ENCODE peak calls at places on chromosome 11, in seven cellular contexts. One of them, this sample, is unnamed.

GRCh38 chr11:13030857-13031256 is 21.7 kb downstream of the RASSF10 start:
- DNase-seq in lung: peak; percentile 64
- DNase-seq in dorsolateral prefrontal cortex: no peak
- DNase-seq in body of pancreas: peak; percentile 89
- DNase-seq in CD8-positive, alpha-beta T cell: no peak
- DNase-seq in cardiac muscle cell: peak; percentile 36
- DNase-seq in keratinocyte: no peak
- DNase-seq in this sample: no peak

GRCh38 chr11:123594921-123595320 is 59.5 kb downstream of the SCN3B start:
- DNase-seq in CD8-positive, alpha-beta T cell: no peak
- DNase-seq in cardiac muscle cell: no peak
- DNase-seq in body of pancreas: no peak
- DNase-seq in dorsolateral prefrontal cortex: no peak
- DNase-seq in keratinocyte: no peak
- DNase-seq in lung: no peak
- DNase-seq in this sample: no peak

GRCh38 chr11:79768343-79768742 is 327.5 kb upstream of the TENM4 start:
- DNase-seq in lung: no peak
- DNase-seq in body of pancreas: peak; percentile 19
- DNase-seq in dorsolateral prefrontal cortex: no peak
- DNase-seq in CD8-positive, alpha-beta T cell: no peak
- DNase-seq in keratinocyte: no peak
- DNase-seq in cardiac muscle cell: no peak
- DNase-seq in this sample: no peak

GRCh38 chr11:69152748-69153446 is 2.8 kb upstream of the SMIM38 start:
- DNase-seq in cardiac muscle cell: peak; percentile 48
- DNase-seq in body of pancreas: peak; percentile 43
- DNase-seq in dorsolateral prefrontal cortex: no peak
- DNase-seq in keratinocyte: no peak
- DNase-seq in lung: no peak
- DNase-seq in CD8-positive, alpha-beta T cell: no peak
- DNase-seq in this sample: no peak

GRCh38 chr11:95450547-95451123 is 219.6 kb upstream of the SESN3 start:
- DNase-seq in CD8-positive, alpha-beta T cell: no peak
- DNase-seq in dorsolateral prefrontal cortex: no peak
- DNase-seq in lung: no peak
- DNase-seq in keratinocyte: no peak
- DNase-seq in cardiac muscle cell: no peak
- DNase-seq in body of pancreas: no peak
- DNase-seq in this sample: no peak

GRCh38 chr11:69912911-69913451 is 93.8 kb upstream of the FGF3 start:
- DNase-seq in CD8-positive, alpha-beta T cell: no peak
- DNase-seq in dorsolateral prefrontal cortex: peak; percentile 45
- DNase-seq in keratinocyte: no peak
- DNase-seq in lung: no peak
- DNase-seq in cardiac muscle cell: no peak
- DNase-seq in body of pancreas: peak; percentile 11
- DNase-seq in this sample: peak; percentile 69

GRCh38 chr11:130023204-130023603 is 20.6 kb upstream of the PRDM10 start:
- DNase-seq in keratinocyte: no peak
- DNase-seq in body of pancreas: no peak
- DNase-seq in lung: no peak
- DNase-seq in cardiac muscle cell: no peak
- DNase-seq in CD8-positive, alpha-beta T cell: no peak
- DNase-seq in dorsolateral prefrontal cortex: no peak
- DNase-seq in this sample: no peak

GRCh38 chr11:76603202-76603601 is 67.3 kb downstream of the LRRC32 start:
- DNase-seq in body of pancreas: no peak
- DNase-seq in lung: no peak
- DNase-seq in CD8-positive, alpha-beta T cell: peak; percentile 42
- DNase-seq in keratinocyte: no peak
- DNase-seq in cardiac muscle cell: no peak
- DNase-seq in dorsolateral prefrontal cortex: no peak
- DNase-seq in this sample: no peak

DNA sequence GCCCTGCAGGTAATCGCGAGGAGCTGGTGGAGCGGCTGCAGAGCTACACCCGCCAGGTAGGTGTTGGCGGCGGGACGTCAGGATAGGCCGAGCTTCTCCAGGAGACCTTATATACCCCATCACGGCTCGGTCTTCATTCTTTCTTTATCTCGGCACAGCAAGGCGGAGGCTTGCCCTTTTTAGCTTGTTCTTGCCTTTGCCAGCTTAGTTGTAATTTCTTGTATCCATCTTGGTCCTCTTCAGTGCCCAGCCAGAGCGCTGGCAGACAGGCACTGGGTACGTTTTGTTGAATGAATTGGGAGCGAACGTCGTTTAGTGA is 459 bp downstream of the SF3B2 start:
- DNase-seq in body of pancreas: no peak
- DNase-seq in cardiac muscle cell: no peak
- DNase-seq in dorsolateral prefrontal cortex: no peak
- DNase-seq in keratinocyte: no peak
- DNase-seq in lung: no peak
- DNase-seq in CD8-positive, alpha-beta T cell: no peak
- DNase-seq in this sample: no peak
- H3K4me3 ChIP-seq in body of pancreas: peak overlapping the region; percentile 89
- H3K4me3 ChIP-seq in cardiac muscle cell: peak overlapping the region; percentile 85
- H3K4me3 ChIP-seq in dorsolateral prefrontal cortex: peak overlapping the region; percentile 100
- H3K4me3 ChIP-seq in keratinocyte: peak overlapping the region; percentile 66
- H3K4me3 ChIP-seq in lung: peak overlapping the region; percentile 100
- H3K4me3 ChIP-seq in CD8-positive, alpha-beta T cell: peak overlapping the region; percentile 97
- H3K4me3 ChIP-seq in this sample: peak overlapping the region; percentile 99

DNA sequence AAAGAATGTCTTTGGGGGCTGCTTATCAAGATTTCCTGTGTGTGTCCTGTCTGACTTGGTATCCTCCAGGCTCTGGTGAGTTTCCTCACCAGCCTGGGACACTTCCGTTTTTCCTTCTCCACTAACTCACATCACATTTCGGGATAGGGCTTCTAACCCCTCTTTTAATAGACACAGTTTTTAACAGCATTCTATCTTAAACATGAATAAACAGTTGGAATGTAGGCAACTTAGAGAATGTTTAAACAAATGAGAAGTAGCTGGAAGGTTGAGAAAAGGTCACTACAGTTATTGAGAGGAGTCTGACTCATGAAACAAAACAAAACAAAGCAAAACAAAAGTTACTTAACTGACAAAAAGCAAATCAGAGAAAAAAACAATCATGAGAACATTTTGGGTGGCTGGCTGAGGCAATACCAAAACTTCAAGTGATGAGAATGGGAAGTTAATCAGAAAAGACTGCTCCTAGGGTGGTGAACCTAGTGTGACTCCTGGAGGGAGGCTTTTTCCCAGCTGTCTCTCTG is 64.7 kb upstream of the CTSC start:
- DNase-seq in keratinocyte: no peak
- DNase-seq in CD8-positive, alpha-beta T cell: no peak
- DNase-seq in body of pancreas: no peak
- DNase-seq in lung: no peak
- DNase-seq in cardiac muscle cell: no peak
- DNase-seq in dorsolateral prefrontal cortex: no peak
- DNase-seq in this sample: no peak
- H3K27ac ChIP-seq in keratinocyte: no peak overlapping the region
- H3K27ac ChIP-seq in CD8-positive, alpha-beta T cell: no peak overlapping the region
- H3K27ac ChIP-seq in body of pancreas: peak overlapping the region; percentile 7
- H3K27ac ChIP-seq in lung: no peak overlapping the region
- H3K27ac ChIP-seq in cardiac muscle cell: no peak overlapping the region
- H3K27ac ChIP-seq in dorsolateral prefrontal cortex: no peak overlapping the region
- H3K27ac ChIP-seq in this sample: peak overlapping the region; percentile 13

GRCh38 chr11:113372317-113372716 is 15.3 kb upstream of the ANKK1 start:
- DNase-seq in cardiac muscle cell: no peak
- DNase-seq in keratinocyte: no peak
- DNase-seq in lung: no peak
- DNase-seq in body of pancreas: no peak
- DNase-seq in CD8-positive, alpha-beta T cell: no peak
- DNase-seq in dorsolateral prefrontal cortex: no peak
- DNase-seq in this sample: no peak
- TF ChIP-seq CTCF in cardiac muscle cell: peak; percentile 45
- TF ChIP-seq CTCF in keratinocyte: peak; percentile 13
- TF ChIP-seq CTCF in lung: no peak
- TF ChIP-seq CTCF in body of pancreas: no peak
- TF ChIP-seq CTCF in CD8-positive, alpha-beta T cell: no peak
- TF ChIP-seq CTCF in dorsolateral prefrontal cortex: no peak
- TF ChIP-seq CTCF in this sample: no peak

DNA sequence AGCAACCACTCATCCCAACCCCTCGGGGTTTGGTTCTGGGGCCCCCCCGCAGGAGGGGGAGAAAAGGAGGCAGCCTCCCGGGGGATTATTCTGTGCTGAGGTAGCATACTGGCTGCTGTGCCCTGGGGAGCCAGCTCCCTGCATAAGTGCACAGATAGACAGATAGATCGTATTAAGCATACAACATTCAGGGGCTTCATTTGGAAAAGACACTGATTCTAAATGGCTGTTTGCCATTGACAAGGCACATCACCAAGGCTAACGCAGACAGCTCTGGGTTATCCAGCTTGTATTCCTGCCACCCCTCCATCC is 547.9 kb downstream of the BUD13 start:
- DNase-seq in lung: no peak
- DNase-seq in body of pancreas: no peak
- DNase-seq in cardiac muscle cell: no peak
- DNase-seq in CD8-positive, alpha-beta T cell: no peak
- DNase-seq in dorsolateral prefrontal cortex: no peak
- DNase-seq in keratinocyte: no peak
- DNase-seq in this sample: no peak
- H3K4me3 ChIP-seq in lung: no peak overlapping the region
- H3K4me3 ChIP-seq in body of pancreas: no peak overlapping the region
- H3K4me3 ChIP-seq in cardiac muscle cell: no peak overlapping the region
- H3K4me3 ChIP-seq in CD8-positive, alpha-beta T cell: no peak overlapping the region
- H3K4me3 ChIP-seq in dorsolateral prefrontal cortex: no peak overlapping the region
- H3K4me3 ChIP-seq in keratinocyte: no peak overlapping the region
- H3K4me3 ChIP-seq in this sample: no peak overlapping the region

DNA sequence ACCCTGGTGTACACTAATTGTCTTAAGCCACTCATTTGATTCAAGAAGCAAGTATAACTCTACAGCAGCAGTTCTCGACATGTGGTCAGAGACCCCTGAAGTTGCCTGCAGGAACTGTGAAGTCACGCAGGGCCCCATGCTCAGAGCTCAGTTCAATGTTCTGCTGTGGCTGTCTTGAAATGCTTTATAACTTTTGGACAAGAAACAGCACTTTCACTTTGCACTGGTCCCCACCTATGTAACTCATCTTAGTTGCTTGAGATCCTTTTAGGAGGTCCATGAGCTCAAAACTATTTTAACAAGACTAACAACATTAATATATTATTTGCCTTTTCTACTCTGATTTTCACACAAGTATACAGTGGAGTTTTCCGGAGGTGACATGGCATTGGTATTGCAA is 64.7 kb downstream of the PRR5L start:
- DNase-seq in cardiac muscle cell: no peak
- DNase-seq in keratinocyte: no peak
- DNase-seq in dorsolateral prefrontal cortex: no peak
- DNase-seq in CD8-positive, alpha-beta T cell: no peak
- DNase-seq in body of pancreas: no peak
- DNase-seq in lung: no peak
- DNase-seq in this sample: no peak
- H3K27ac ChIP-seq in cardiac muscle cell: no peak overlapping the region
- H3K27ac ChIP-seq in keratinocyte: peak overlapping the region; percentile 91
- H3K27ac ChIP-seq in dorsolateral prefrontal cortex: no peak overlapping the region
- H3K27ac ChIP-seq in CD8-positive, alpha-beta T cell: no peak overlapping the region
- H3K27ac ChIP-seq in body of pancreas: no peak overlapping the region
- H3K27ac ChIP-seq in lung: no peak overlapping the region
- H3K27ac ChIP-seq in this sample: no peak overlapping the region

GRCh38 chr11:21489735-21490134 is 703.1 kb upstream of the ANO5 start:
- DNase-seq in dorsolateral prefrontal cortex: no peak
- DNase-seq in CD8-positive, alpha-beta T cell: no peak
- DNase-seq in cardiac muscle cell: no peak
- DNase-seq in keratinocyte: no peak
- DNase-seq in lung: no peak
- DNase-seq in body of pancreas: no peak
- DNase-seq in this sample: no peak
- TF ChIP-seq CTCF in dorsolateral prefrontal cortex: no peak
- TF ChIP-seq CTCF in CD8-positive, alpha-beta T cell: no peak
- TF ChIP-seq CTCF in cardiac muscle cell: no peak
- TF ChIP-seq CTCF in keratinocyte: no peak
- TF ChIP-seq CTCF in lung: no peak
- TF ChIP-seq CTCF in body of pancreas: no peak
- TF ChIP-seq CTCF in this sample: no peak